ENCODE peak calls at places on chromosomes 5 and 9, in five cellular contexts. One of them, this sample, is unnamed. For H4K20me1 and H3K4me1, the result is how much of the 10 kb centered on the place peaks cover.

GRCh38 chr5:98314262-98314661 is 459.2 kb upstream of the RGMB start:
- DNase-seq in fibroblast of lung: peak
- DNase-seq in OCI-LY7: no peak
- DNase-seq in PC-9: no peak
- DNase-seq in IMR-90: peak
- DNase-seq in this sample: no peak

GRCh38 chr5:132410451-132411381 is 41.2 kb downstream of the SLC22A5 start:
- DNase-seq in fibroblast of lung: peak
- DNase-seq in OCI-LY7: peak
- DNase-seq in PC-9: peak
- DNase-seq in IMR-90: peak
- DNase-seq in this sample: peak

GRCh38 chr9:95297316-95297715 is 20.2 kb downstream of the FANCC start:
- DNase-seq in fibroblast of lung: no peak
- DNase-seq in OCI-LY7: no peak
- DNase-seq in PC-9: no peak
- DNase-seq in IMR-90: no peak
- DNase-seq in this sample: no peak

GRCh38 chr5:135337064-135337463 is 62.0 kb downstream of the MACROH2A1 start:
- DNase-seq in fibroblast of lung: no peak
- DNase-seq in OCI-LY7: no peak
- DNase-seq in PC-9: no peak
- DNase-seq in IMR-90: no peak
- DNase-seq in this sample: no peak

GRCh38 chr9:89778100-89779085 is 173.6 kb downstream of the GADD45G start:
- DNase-seq in fibroblast of lung: no peak
- DNase-seq in OCI-LY7: no peak
- DNase-seq in PC-9: no peak
- DNase-seq in IMR-90: no peak
- DNase-seq in this sample: peak

GRCh38 chr5:3385874-3386536 is 209.6 kb upstream of the IRX1 start:
- DNase-seq in fibroblast of lung: no peak
- DNase-seq in OCI-LY7: no peak
- DNase-seq in PC-9: no peak
- DNase-seq in IMR-90: no peak
- DNase-seq in this sample: no peak

GRCh38 chr9:110623462-110624025 is 44.0 kb upstream of the SVEP1 start:
- DNase-seq in fibroblast of lung: peak
- DNase-seq in OCI-LY7: peak
- DNase-seq in PC-9: peak
- DNase-seq in IMR-90: peak
- DNase-seq in this sample: peak

GRCh38 chr5:14882658-14883580 is 11.3 kb upstream of the ANKH start:
- DNase-seq in fibroblast of lung: no peak
- DNase-seq in OCI-LY7: no peak
- DNase-seq in PC-9: no peak
- DNase-seq in IMR-90: no peak
- DNase-seq in this sample: no peak

GRCh38 chr5:65482280-65482726 is 583 bp upstream of the ADAMTS6 start:
- DNase-seq in fibroblast of lung: peak
- DNase-seq in OCI-LY7: peak
- DNase-seq in PC-9: peak
- DNase-seq in IMR-90: peak
- DNase-seq in this sample: peak

GRCh38 chr9:134535171-134535570 is 106.4 kb upstream of the COL5A1 start:
- DNase-seq in fibroblast of lung: no peak
- DNase-seq in OCI-LY7: no peak
- DNase-seq in PC-9: no peak
- DNase-seq in IMR-90: no peak
- DNase-seq in this sample: no peak

GRCh38 chr5:31412324-31412723 is 119.6 kb downstream of the DROSHA start:
- DNase-seq in fibroblast of lung: no peak
- DNase-seq in OCI-LY7: no peak
- DNase-seq in PC-9: no peak
- DNase-seq in IMR-90: no peak
- DNase-seq in this sample: no peak

GRCh38 chr5:98929982-98930355 is 1.2 kb upstream of the CHD1 start:
- DNase-seq in fibroblast of lung: no peak
- DNase-seq in OCI-LY7: no peak
- DNase-seq in PC-9: no peak
- DNase-seq in IMR-90: no peak
- DNase-seq in this sample: peak

GRCh38 chr9:110546411-110546871 is 33.1 kb downstream of the SVEP1 start:
- DNase-seq in fibroblast of lung: no peak
- DNase-seq in OCI-LY7: no peak
- DNase-seq in PC-9: peak
- DNase-seq in IMR-90: peak
- DNase-seq in this sample: no peak

GRCh38 chr5:136308396-136308795 is 56.9 kb downstream of the TRPC7 start:
- DNase-seq in fibroblast of lung: no peak
- DNase-seq in OCI-LY7: no peak
- DNase-seq in PC-9: no peak
- DNase-seq in IMR-90: no peak
- DNase-seq in this sample: no peak

GRCh38 chr9:33850677-33851076 is 33.7 kb downstream of the UBE2R2 start:
- DNase-seq in fibroblast of lung: no peak
- DNase-seq in OCI-LY7: no peak
- DNase-seq in PC-9: peak
- DNase-seq in IMR-90: no peak
- DNase-seq in this sample: no peak

GRCh38 chr5:27996665-27997064 is 958.3 kb upstream of the CDH9 start:
- DNase-seq in fibroblast of lung: no peak
- DNase-seq in OCI-LY7: no peak
- DNase-seq in PC-9: no peak
- DNase-seq in IMR-90: no peak
- DNase-seq in this sample: no peak

GRCh38 chr9:80951675-80952074 is 737.7 kb downstream of the TLE1 start:
- DNase-seq in fibroblast of lung: peak
- DNase-seq in OCI-LY7: no peak
- DNase-seq in PC-9: no peak
- DNase-seq in IMR-90: peak
- DNase-seq in this sample: no peak
- H4K20me1 ChIP-seq in fibroblast of lung: under half
- H4K20me1 ChIP-seq in OCI-LY7: under half
- H4K20me1 ChIP-seq in PC-9: under half
- H4K20me1 ChIP-seq in IMR-90: under half
- H4K20me1 ChIP-seq in this sample: under half

DNA sequence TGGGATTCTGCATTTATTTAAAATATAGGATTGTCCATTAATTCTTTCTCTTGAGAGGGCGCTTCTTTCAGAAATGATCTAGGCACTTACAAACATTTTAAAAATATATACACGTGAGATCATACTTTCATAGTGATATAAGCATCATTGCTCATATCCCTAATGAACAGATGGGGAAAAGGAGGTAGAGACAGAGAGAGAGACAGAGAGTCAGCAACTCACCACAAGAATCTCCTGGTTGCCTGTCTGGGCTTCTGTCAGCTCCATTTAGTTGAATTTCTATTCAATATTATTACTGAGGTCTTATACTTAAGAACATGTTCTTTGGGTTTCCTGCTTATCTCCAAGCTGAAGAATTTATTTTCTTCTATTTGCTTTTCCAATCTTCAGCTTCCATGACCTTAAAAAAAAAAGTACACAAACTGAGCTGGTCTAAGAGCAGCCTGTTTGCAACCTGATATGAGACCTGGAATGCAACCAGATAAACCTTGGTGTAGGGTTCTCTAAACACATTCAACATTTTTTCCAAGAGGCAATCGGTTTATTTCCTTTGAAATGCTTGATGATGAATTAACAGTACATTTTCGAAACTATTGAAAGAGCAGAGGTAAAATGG is 51.6 kb upstream of the LIFR start:
- DNase-seq in fibroblast of lung: peak
- DNase-seq in OCI-LY7: no peak
- DNase-seq in PC-9: peak
- DNase-seq in IMR-90: peak
- DNase-seq in this sample: peak
- H3K4me2 ChIP-seq in fibroblast of lung: no peak
- H3K4me2 ChIP-seq in OCI-LY7: no peak
- H3K4me2 ChIP-seq in PC-9: peak
- H3K4me2 ChIP-seq in IMR-90: peak
- H3K4me2 ChIP-seq in this sample: peak

DNA sequence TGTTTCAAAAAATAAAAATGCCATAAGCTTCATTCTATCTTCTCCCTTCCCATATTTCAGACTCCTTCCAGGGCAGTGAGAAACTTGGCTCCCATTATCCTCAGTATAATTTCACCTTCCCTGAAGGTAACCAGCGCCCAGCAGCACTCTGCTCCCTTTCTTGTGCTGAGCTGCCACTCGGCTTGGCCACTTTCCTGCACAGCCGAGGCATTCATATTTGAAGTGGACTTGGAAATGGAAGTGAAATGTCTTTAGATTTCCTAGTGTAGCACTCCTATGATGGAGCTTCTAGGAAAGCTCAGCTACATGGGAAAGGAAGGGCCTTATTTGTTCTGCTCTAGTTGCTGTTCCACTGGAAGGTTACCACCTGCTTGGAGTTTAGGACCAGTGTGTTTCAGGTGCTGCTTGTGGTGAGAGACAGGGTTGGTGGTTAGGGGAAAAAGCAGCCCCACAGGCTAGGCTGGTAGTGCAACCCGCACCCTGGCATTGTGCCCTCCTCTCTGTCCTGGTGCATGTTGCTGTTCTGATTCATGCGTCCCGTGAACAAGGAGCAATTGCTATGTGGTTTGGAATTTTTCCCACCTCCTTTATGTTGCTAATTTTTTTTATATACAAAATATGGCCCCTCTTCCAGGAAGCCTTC is 53.8 kb downstream of the RAD23B start:
- DNase-seq in fibroblast of lung: peak
- DNase-seq in OCI-LY7: no peak
- DNase-seq in PC-9: peak
- DNase-seq in IMR-90: peak
- DNase-seq in this sample: no peak
- H3K4me1 ChIP-seq in fibroblast of lung: under half
- H3K4me1 ChIP-seq in OCI-LY7: under half
- H3K4me1 ChIP-seq in PC-9: under half
- H3K4me1 ChIP-seq in IMR-90: under half
- H3K4me1 ChIP-seq in this sample: under half

DNA sequence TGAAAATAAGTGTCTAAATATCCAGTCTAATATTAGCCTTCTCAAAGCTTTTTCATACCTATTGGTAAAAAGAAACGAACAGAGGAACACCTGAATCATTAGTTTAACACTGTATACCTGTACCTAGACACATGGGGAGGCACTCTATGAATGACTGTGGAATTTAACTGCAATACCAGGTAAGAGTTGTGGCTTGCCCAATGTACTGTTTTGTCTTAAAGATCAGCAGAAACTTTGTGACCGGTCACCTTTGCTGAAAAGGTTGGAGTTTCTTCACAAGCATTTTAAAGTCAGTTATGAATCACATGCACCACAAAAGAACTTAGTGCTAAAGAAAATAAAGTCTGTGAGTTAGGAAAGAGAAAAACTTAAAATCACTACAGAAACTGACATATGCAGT is 2.4 kb downstream of the PGGT1B start:
- DNase-seq in fibroblast of lung: no peak
- DNase-seq in OCI-LY7: no peak
- DNase-seq in PC-9: no peak
- DNase-seq in IMR-90: no peak
- DNase-seq in this sample: no peak
- H4K20me1 ChIP-seq in fibroblast of lung: under half
- H4K20me1 ChIP-seq in OCI-LY7: under half
- H4K20me1 ChIP-seq in PC-9: under half
- H4K20me1 ChIP-seq in IMR-90: under half
- H4K20me1 ChIP-seq in this sample: under half

DNA sequence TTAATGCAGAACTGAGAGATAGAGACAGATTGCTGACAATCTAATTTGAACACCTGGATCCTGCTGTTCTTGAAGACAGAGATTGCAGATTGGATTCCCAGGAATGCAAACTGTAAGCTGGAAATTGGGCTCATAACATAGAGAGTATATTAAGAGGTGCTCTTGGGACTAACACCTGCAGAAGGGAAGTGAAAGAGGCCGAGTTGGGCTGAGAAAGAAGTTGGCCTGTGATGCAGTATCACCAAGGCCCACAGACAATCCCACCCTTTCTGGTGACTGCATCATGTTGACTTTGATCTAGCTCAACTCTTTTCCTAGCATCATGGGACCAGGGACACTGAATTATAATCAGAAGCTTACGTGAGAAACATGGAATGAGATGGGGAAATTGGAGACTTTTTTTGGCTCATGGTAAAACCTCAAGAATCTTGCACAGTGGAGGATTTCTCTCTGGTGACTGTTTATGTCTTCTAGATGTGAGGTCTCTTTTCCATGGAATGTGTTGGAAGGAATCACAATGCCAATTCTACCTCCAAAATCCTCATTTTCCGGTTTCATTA is 36.5 kb upstream of the NUDT12 start:
- DNase-seq in fibroblast of lung: peak
- DNase-seq in OCI-LY7: no peak
- DNase-seq in PC-9: no peak
- DNase-seq in IMR-90: peak
- DNase-seq in this sample: no peak
- H3K4me2 ChIP-seq in fibroblast of lung: no peak
- H3K4me2 ChIP-seq in OCI-LY7: no peak
- H3K4me2 ChIP-seq in PC-9: no peak
- H3K4me2 ChIP-seq in IMR-90: no peak
- H3K4me2 ChIP-seq in this sample: no peak

DNA sequence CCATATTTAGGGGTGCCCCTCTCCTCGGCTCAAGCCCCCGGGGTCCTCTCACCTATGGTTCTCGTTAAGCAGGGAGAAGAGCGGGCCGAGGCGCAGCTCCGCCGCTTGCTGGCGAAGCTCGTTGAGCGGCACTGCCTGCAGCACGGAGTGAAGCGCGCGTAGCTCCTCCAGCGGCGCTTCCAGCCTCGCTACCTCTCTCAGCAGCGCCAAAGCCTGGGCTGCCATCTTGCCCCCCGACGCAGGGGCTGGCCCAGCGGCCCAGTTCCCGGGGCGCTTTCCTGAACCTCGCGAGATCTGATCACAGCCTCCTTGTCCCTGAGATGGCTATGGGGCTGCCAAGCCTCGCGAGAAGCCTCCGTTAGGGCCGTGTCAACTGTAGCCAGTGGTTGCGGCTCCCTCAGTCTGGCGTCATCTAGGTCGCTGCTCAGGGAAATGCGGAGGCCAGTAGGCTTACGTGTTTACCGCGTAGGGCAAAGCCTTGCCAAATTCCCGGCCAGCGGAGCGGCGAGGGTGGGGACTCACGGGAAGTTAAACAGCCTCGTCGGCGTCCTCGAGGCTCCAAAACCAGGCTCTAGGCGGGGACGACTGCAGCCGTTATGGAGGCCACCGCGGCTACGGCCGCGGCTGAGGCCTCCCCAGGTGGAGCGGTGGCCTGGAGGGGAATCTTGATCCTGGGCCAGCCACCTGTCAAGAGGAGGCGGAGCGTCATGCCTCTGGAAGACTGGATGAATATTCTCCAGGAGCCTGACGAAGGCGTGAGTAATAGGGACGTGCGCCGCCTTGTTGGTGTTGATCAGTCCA is at the start of gene PSMD5:
- DNase-seq in fibroblast of lung: peak
- DNase-seq in OCI-LY7: peak
- DNase-seq in PC-9: peak
- DNase-seq in IMR-90: peak
- DNase-seq in this sample: peak
- H3K4me1 ChIP-seq in fibroblast of lung: under half
- H3K4me1 ChIP-seq in OCI-LY7: under half
- H3K4me1 ChIP-seq in PC-9: under half
- H3K4me1 ChIP-seq in IMR-90: under half
- H3K4me1 ChIP-seq in this sample: under half